ENCODE peak calls at places on chromosomes 4 and X, in ten cellular contexts. P is ovary, C is transverse colon, K is esophagus squamous epithelium, N is H1, Z is Panc1, D is stomach, U is heart right ventricle, B is K562, R is body of pancreas. H is an unnamed sample. For H3K4me1, the result is how much of the 10 kb centered on the place peaks cover.

GRCh38 chr4:143097751-143098150 is 87.0 kb upstream of the USP38 start:
- DNase-seq in K (no peak), N (no peak), B (no peak), Z (no peak), U (no peak), C (no peak), R (no peak), D (no peak), P (no peak), H (no peak)

GRCh38 chrX:108468486-108468885 is 28.8 kb downstream of the COL4A5 start:
- DNase-seq in R (no peak), C (no peak), P (no peak), D (no peak), K (no peak), U (no peak), N (no peak), B (no peak), Z (no peak), H (no peak)

GRCh38 chr4:139656614-139657486 is 8.8 kb upstream of the MGST2 start:
- DNase-seq in R (peak), D (peak), K (no peak), U (peak), B (peak), N (no peak), P (peak), Z (no peak), C (peak), H (peak)

GRCh38 chrX:13759152-13759718 is 24.7 kb downstream of the OFD1 start:
- DNase-seq in R (no peak), C (no peak), U (no peak), P (no peak), N (no peak), Z (no peak), B (no peak), K (no peak), D (no peak), H (no peak)

GRCh38 chr4:97984545-97985131 is 158.6 kb downstream of the STPG2 start:
- DNase-seq in C (no peak), U (no peak), B (no peak), D (no peak), P (no peak), N (no peak), K (no peak), Z (no peak), R (no peak), H (no peak)

GRCh38 chrX:42869659-42870476 is 91.9 kb upstream of the PPP1R2C start:
- DNase-seq in P (no peak), Z (no peak), R (no peak), B (no peak), C (no peak), D (no peak), U (no peak), N (no peak), K (no peak), H (no peak)

GRCh38 chr4:21680326-21680898 is 268.2 kb downstream of the KCNIP4 start:
- DNase-seq in P (no peak), Z (no peak), B (no peak), R (no peak), K (no peak), C (no peak), D (no peak), U (no peak), N (no peak), H (no peak)

GRCh38 chr4:121016630-121017029 is 55.7 kb downstream of the NDNF start:
- DNase-seq in K (no peak), C (no peak), U (no peak), P (no peak), B (no peak), R (no peak), N (no peak), D (no peak), Z (no peak), H (no peak)

GRCh38 chr4:112717856-112718255 is 80.9 kb downstream of the LARP7 start:
- DNase-seq in N (no peak), D (no peak), U (no peak), C (no peak), B (no peak), Z (no peak), K (no peak), P (no peak), R (no peak), H (no peak)

GRCh38 chr4:38609614-38610013 is 54.4 kb upstream of the KLF3 start:
- DNase-seq in C (peak), D (no peak), N (no peak), R (no peak), Z (no peak), U (no peak), P (no peak), K (no peak), B (peak), H (no peak)

GRCh38 chr4:2231082-2231481 is 10.8 kb downstream of the HAUS3 start:
- DNase-seq in P (no peak), C (no peak), R (no peak), B (no peak), Z (no peak), N (no peak), D (no peak), U (no peak), K (no peak), H (no peak)

GRCh38 chr4:143700420-143701352 is at the start of gene FREM3:
- DNase-seq in P (no peak), D (no peak), U (no peak), N (peak), K (no peak), C (no peak), R (no peak), B (no peak), Z (no peak), H (no peak)

GRCh38 chrX:110699109-110699508 is 96.5 kb downstream of the CHRDL1 start:
- DNase-seq in R (no peak), Z (no peak), B (no peak), C (no peak), U (no peak), D (no peak), K (no peak), N (no peak), P (no peak), H (no peak)

GRCh38 chrX:132692066-132692465 is 203.2 kb upstream of the MBNL3 start:
- DNase-seq in Z (no peak), B (no peak), K (no peak), P (no peak), R (no peak), C (no peak), U (no peak), D (no peak), N (no peak), H (peak)

GRCh38 chrX:112687189-112687691 is 7.5 kb upstream of the LHFPL1 start:
- DNase-seq in K (no peak), P (no peak), B (no peak), Z (no peak), N (no peak), D (no peak), C (no peak), U (no peak), R (no peak), H (no peak)

GRCh38 chr4:84221704-84222103 is 277.4 kb downstream of the NKX6-1 start:
- DNase-seq in D (no peak), Z (no peak), N (no peak), K (no peak), P (no peak), U (no peak), C (no peak), B (no peak), R (no peak), H (no peak)

GRCh38 chr4:101055392-101055791 is 291.9 kb downstream of the PPP3CA start:
- DNase-seq in R (no peak), N (no peak), D (no peak), Z (no peak), U (no peak), B (no peak), K (no peak), C (no peak), P (no peak), H (no peak)

GRCh38 chr4:98253499-98253898 is 7.7 kb upstream of the RAP1GDS1 start:
- DNase-seq in D (no peak), U (no peak), C (no peak), N (no peak), P (no peak), R (no peak), B (no peak), Z (no peak), K (no peak), H (no peak)

GRCh38 chr4:83109480-83110221 is 4.9 kb downstream of the PLAC8 start:
- DNase-seq in C (peak), D (peak), R (peak), U (no peak), N (no peak), Z (no peak), K (no peak), B (no peak), P (peak), H (peak)

GRCh38 chrX:16610121-16610565 is 39.8 kb upstream of the S100G start:
- DNase-seq in P (no peak), R (no peak), N (no peak), K (no peak), B (no peak), U (no peak), C (no peak), Z (no peak), D (no peak), H (no peak)

GRCh38 chr4:89752932-89753598 is 83.9 kb downstream of the SNCA start:
- DNase-seq in D (no peak), P (peak), K (no peak), Z (no peak), R (no peak), C (no peak), B (no peak), U (no peak), N (no peak), H (no peak)

GRCh38 chr4:41541697-41542096 is 3.7 kb downstream of the LIMCH1 start:
- DNase-seq in B (no peak), R (no peak), P (no peak), Z (no peak), C (no peak), U (peak), N (no peak), K (no peak), D (no peak), H (no peak)

GRCh38 chr4:133584714-133585113 is 435.6 kb downstream of the PCDH10 start:
- DNase-seq in P (no peak), U (no peak), R (no peak), Z (no peak), D (no peak), B (no peak), N (peak), C (no peak), K (no peak), H (no peak)

GRCh38 chr4:7422098-7422897 is 12.4 kb downstream of the PSAPL1 start:
- DNase-seq in N (no peak), D (peak), B (no peak), U (no peak), R (peak), K (no peak), P (peak), Z (no peak), C (peak), H (peak)

GRCh38 chr4:143356493-143356892 is 19.8 kb downstream of the GAB1 start:
- DNase-seq in U (peak), K (no peak), R (no peak), Z (no peak), C (no peak), N (no peak), B (no peak), P (no peak), D (no peak), H (no peak)

GRCh38 chr4:57607616-57608150 is 497.5 kb upstream of the IGFBP7 start:
- DNase-seq in R (no peak), U (no peak), P (no peak), B (no peak), K (no peak), N (no peak), C (no peak), D (no peak), Z (no peak), H (no peak)

GRCh38 chr4:123892997-123893745 is 496.6 kb downstream of the SPRY1 start:
- DNase-seq in C (no peak), R (no peak), Z (no peak), P (no peak), N (no peak), K (no peak), B (no peak), D (no peak), U (no peak), H (no peak)

GRCh38 chr4:104870495-104871228 is 276.0 kb upstream of the TET2 start:
- DNase-seq in C (no peak), D (no peak), U (no peak), K (no peak), R (no peak), Z (no peak), B (no peak), N (no peak), P (no peak), H (no peak)

GRCh38 chr4:121150003-121150402 is 14.1 kb downstream of the TNIP3 start:
- DNase-seq in N (no peak), B (no peak), P (no peak), K (no peak), Z (no peak), C (no peak), R (no peak), U (no peak), D (no peak), H (no peak)

GRCh38 chr4:1053080-1053661 is 41.7 kb downstream of the FGFRL1 start:
- DNase-seq in C (no peak), D (peak), N (no peak), P (no peak), B (no peak), K (no peak), Z (no peak), U (no peak), R (no peak), H (peak)

GRCh38 chrX:71637848-71638247 is 19.5 kb upstream of the CXCR3 start:
- DNase-seq in U (no peak), P (no peak), Z (no peak), N (no peak), B (peak), K (no peak), R (no peak), D (no peak), C (no peak), H (no peak)

GRCh38 chr4:84683065-84683464 is 100.1 kb downstream of the CDS1 start:
- DNase-seq in C (no peak), R (no peak), P (no peak), B (no peak), U (no peak), K (no peak), N (no peak), D (no peak), Z (no peak), H (no peak)

GRCh38 chr4:6641164-6641970 is 882 bp downstream of the MRFAP1 start:
- DNase-seq in R (peak), D (peak), Z (no peak), C (peak), N (no peak), B (peak), U (peak), K (no peak), P (peak), H (peak)

GRCh38 chr4:12140864-12141263 is 712.2 kb upstream of the HS3ST1 start:
- DNase-seq in K (no peak), Z (no peak), P (no peak), B (no peak), C (no peak), N (no peak), U (no peak), D (no peak), R (no peak), H (no peak)

GRCh38 chr4:12144051-12144450 is 715.4 kb upstream of the HS3ST1 start:
- DNase-seq in U (no peak), K (no peak), N (no peak), B (no peak), R (no peak), C (no peak), Z (no peak), D (no peak), P (no peak), H (no peak)

GRCh38 chr4:12145768-12146167 is 717.1 kb upstream of the HS3ST1 start:
- DNase-seq in R (no peak), Z (no peak), K (no peak), U (no peak), N (no peak), C (no peak), D (no peak), B (no peak), P (no peak), H (no peak)

GRCh38 chr4:12146349-12146748 is 717.7 kb upstream of the HS3ST1 start:
- DNase-seq in R (no peak), C (no peak), K (no peak), N (no peak), P (no peak), D (no peak), Z (no peak), U (no peak), B (no peak), H (no peak)

DNA sequence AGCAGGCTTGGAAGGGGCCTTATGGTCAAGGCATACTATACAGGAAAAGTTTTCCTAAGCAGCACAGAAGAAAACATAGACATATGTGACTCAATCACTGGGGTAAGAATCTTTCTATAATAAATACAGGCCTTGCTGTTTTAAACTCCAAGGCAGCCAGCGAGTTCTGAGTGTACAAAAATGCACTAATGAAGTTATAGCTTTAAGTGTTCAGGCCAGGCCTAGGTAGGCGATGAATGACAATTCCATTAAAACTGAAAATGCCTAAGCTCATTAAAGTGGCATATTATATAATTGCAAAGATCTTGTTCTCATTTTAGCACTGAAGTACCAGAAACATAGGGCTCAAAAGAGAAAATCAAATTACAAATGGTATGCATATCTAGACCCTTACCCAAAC is 716.4 kb upstream of the HS3ST1 start:
- DNase-seq in B (no peak), Z (no peak), D (no peak), U (no peak), R (no peak), P (no peak), K (no peak), C (no peak), N (no peak), H (no peak)
- H3K4me1 ChIP-seq in B (under half), Z (under half), D (under half), U (under half), R (under half), P (under half), K (under half), C (under half), N (under half), H (under half)

GRCh38 chr4:177554966-177555574 is 112.8 kb upstream of the AGA start:
- DNase-seq in C (peak), R (peak), Z (peak), B (peak), U (peak), D (no peak), P (no peak), K (no peak), N (no peak), H (peak)
- TF ChIP-seq CTCF in C (peak), R (peak), Z (peak), B (peak), U (no peak), D (no peak), P (no peak), K (no peak), N (no peak), H (peak)

GRCh38 chr4:73705721-73706120 is 34.6 kb upstream of the CXCL8 start:
- DNase-seq in K (no peak), D (no peak), B (no peak), C (no peak), U (no peak), P (no peak), R (no peak), Z (no peak), N (no peak), H (no peak)
- H3K4me3 ChIP-seq in K (no peak), D (no peak), B (no peak), C (no peak), U (no peak), P (no peak), R (no peak), Z (no peak), N (no peak), H (no peak)

GRCh38 chrX:53594354-53594753 is 92.2 kb downstream of the HUWE1 start:
- DNase-seq in D (no peak), Z (no peak), C (no peak), R (no peak), P (no peak), K (no peak), B (no peak), U (no peak), N (no peak), H (no peak)
- H3K4me1 ChIP-seq in D (under half), Z (under half), C (under half), R (under half), P (under half), K (under half), B (under half), U (under half), N (under half), H (under half)

GRCh38 chr4:179007758-179008157 is 1565.5 kb upstream of the AGA start:
- DNase-seq in R (no peak), N (no peak), B (no peak), K (no peak), C (no peak), P (no peak), D (no peak), Z (no peak), U (no peak), H (no peak)
- TF ChIP-seq CTCF in R (no peak), N (no peak), B (no peak), K (no peak), C (no peak), P (no peak), D (no peak), Z (no peak), U (no peak), H (no peak)